ENCODE peak calls at places on chromosome 12, in nine cellular contexts. O is effector CD4-positive, alpha-beta T cell; H is AG20443; A is activated T-cell treated with anti-CD3 and anti-CD28 coated beads, Interleukin-2, amount 50 U/mL, for 24 hours; M is left cardiac atrium; B is hypothalamus; U is brain microvascular endothelial cell; C is mucosa of gallbladder; W is T-cell. X is an unnamed sample.

GRCh38 chr12:89370850-89371249 is 18.5 kb upstream of the DUSP6 start:
- DNase-seq in U (peak), H (peak), W (no peak), M (no peak), B (no peak), O (no peak), A (no peak), C (no peak), X (no peak)

GRCh38 chr12:30806989-30807694 is 52.4 kb upstream of the CAPRIN2 start:
- DNase-seq in B (peak), H (peak), A (peak), C (peak), O (no peak), M (peak), U (peak), W (no peak), X (no peak)

GRCh38 chr12:69601962-69602685 is 8.6 kb downstream of the LRRC10 start:
- DNase-seq in U (no peak), A (no peak), O (no peak), M (no peak), H (no peak), B (no peak), C (no peak), W (no peak), X (no peak)

GRCh38 chr12:114168061-114168460 is 201.9 kb upstream of the RBM19 start:
- DNase-seq in W (no peak), U (no peak), O (no peak), B (peak), C (no peak), H (peak), M (no peak), A (no peak), X (no peak)

GRCh38 chr12:70641691-70642090 is 4.5 kb upstream of the PTPRB start:
- DNase-seq in B (no peak), H (no peak), O (no peak), A (no peak), U (no peak), C (no peak), M (no peak), W (no peak), X (no peak)

GRCh38 chr12:50100561-50100960 is 3.2 kb upstream of the GPD1 start:
- DNase-seq in M (no peak), B (no peak), W (no peak), O (no peak), U (no peak), A (no peak), H (no peak), C (no peak), X (no peak)

GRCh38 chr12:79933580-79934264 is 1.2 kb downstream of the PPP1R12A start:
- DNase-seq in H (peak), O (no peak), C (no peak), B (peak), U (peak), M (no peak), W (no peak), A (no peak), X (no peak)

GRCh38 chr12:25960176-25960575 is 1.7 kb downstream of the RASSF8 start:
- DNase-seq in U (no peak), H (peak), C (no peak), M (peak), W (no peak), B (peak), A (no peak), O (no peak), X (no peak)

GRCh38 chr12:82660541-82661325 is 26.0 kb upstream of the TMTC2 start:
- DNase-seq in O (no peak), C (no peak), U (no peak), A (no peak), B (no peak), M (no peak), H (no peak), W (no peak), X (no peak)

GRCh38 chr12:1201886-1202285 is 210.9 kb downstream of the ERC1 start:
- DNase-seq in A (no peak), H (no peak), M (no peak), C (no peak), W (no peak), U (no peak), O (no peak), B (no peak), X (no peak)

GRCh38 chr12:38384816-38385491 is 68.4 kb downstream of the ALG10B start:
- DNase-seq in C (no peak), B (no peak), U (no peak), O (no peak), W (no peak), M (no peak), A (no peak), H (no peak), X (no peak)

GRCh38 chr12:91982946-91983345 is 162.7 kb downstream of the BTG1 start:
- DNase-seq in M (no peak), H (no peak), A (no peak), C (no peak), U (no peak), W (no peak), O (no peak), B (no peak), X (no peak)

GRCh38 chr12:128245106-128245505 is 21.9 kb upstream of the TMEM132C start:
- DNase-seq in O (no peak), M (no peak), W (no peak), U (no peak), A (no peak), B (no peak), H (no peak), C (no peak), X (no peak)

GRCh38 chr12:132302466-132303358 is 26.7 kb downstream of the GALNT9 start:
- DNase-seq in U (no peak), C (no peak), H (no peak), A (no peak), M (peak), B (no peak), O (no peak), W (no peak), X (no peak)

X was measured in naive thymus-derived CD8-positive, alpha-beta T cell.